ENCODE peak calls at places on chromosomes 5 and 9, in five cellular contexts. One of them, this sample, is unnamed.

GRCh38 chr9:120901704-120902103 is 24.7 kb upstream of the PHF19 start:
- DNase-seq in lower leg skin: no peak
- DNase-seq in Caco-2: no peak
- DNase-seq in A549: no peak
- DNase-seq in AG04449: no peak
- DNase-seq in this sample: no peak

GRCh38 chr9:113577525-113578261 is 114.2 kb downstream of the RGS3 start:
- DNase-seq in lower leg skin: no peak
- DNase-seq in Caco-2: no peak
- DNase-seq in A549: no peak
- DNase-seq in AG04449: no peak
- DNase-seq in this sample: no peak

GRCh38 chr5:61732376-61732775 is 400.3 kb downstream of the ZSWIM6 start:
- DNase-seq in lower leg skin: no peak
- DNase-seq in Caco-2: no peak
- DNase-seq in A549: no peak
- DNase-seq in AG04449: no peak
- DNase-seq in this sample: no peak

GRCh38 chr9:124291801-124292396 is 34.1 kb downstream of the NEK6 start:
- DNase-seq in lower leg skin: no peak
- DNase-seq in Caco-2: no peak
- DNase-seq in A549: no peak
- DNase-seq in AG04449: no peak
- DNase-seq in this sample: no peak

GRCh38 chr5:140084466-140084865 is 29.4 kb upstream of the PURA start:
- DNase-seq in lower leg skin: no peak
- DNase-seq in Caco-2: no peak
- DNase-seq in A549: no peak
- DNase-seq in AG04449: no peak
- DNase-seq in this sample: no peak

GRCh38 chr5:79448336-79448735 is 65.6 kb downstream of the HOMER1 start:
- DNase-seq in lower leg skin: no peak
- DNase-seq in Caco-2: no peak
- DNase-seq in A549: no peak
- DNase-seq in AG04449: peak; percentile 29
- DNase-seq in this sample: no peak

GRCh38 chr9:123925161-123925560 is 4.8 kb downstream of the DENND1A start:
- DNase-seq in lower leg skin: no peak
- DNase-seq in Caco-2: no peak
- DNase-seq in A549: no peak
- DNase-seq in AG04449: no peak
- DNase-seq in this sample: no peak

GRCh38 chr5:9173281-9174048 is 372.4 kb downstream of the SEMA5A start:
- DNase-seq in lower leg skin: no peak
- DNase-seq in Caco-2: no peak
- DNase-seq in A549: no peak
- DNase-seq in AG04449: peak; percentile 87
- DNase-seq in this sample: no peak

GRCh38 chr9:129989740-129990139 is 53.2 kb downstream of the FNBP1 start:
- DNase-seq in lower leg skin: no peak
- DNase-seq in Caco-2: no peak
- DNase-seq in A549: peak; percentile 18
- DNase-seq in AG04449: no peak
- DNase-seq in this sample: no peak

GRCh38 chr5:176748967-176749935 is 61.1 kb upstream of the UNC5A start:
- DNase-seq in lower leg skin: no peak
- DNase-seq in Caco-2: no peak
- DNase-seq in A549: no peak
- DNase-seq in AG04449: no peak
- DNase-seq in this sample: no peak

GRCh38 chr5:143066556-143067281 is 296.5 kb downstream of the ARHGAP26 start:
- DNase-seq in lower leg skin: no peak
- DNase-seq in Caco-2: no peak
- DNase-seq in A549: peak; percentile 37
- DNase-seq in AG04449: no peak
- DNase-seq in this sample: no peak

GRCh38 chr5:157309796-157310195 is 43.9 kb downstream of the CYFIP2 start:
- DNase-seq in lower leg skin: no peak
- DNase-seq in Caco-2: no peak
- DNase-seq in A549: no peak
- DNase-seq in AG04449: no peak
- DNase-seq in this sample: no peak

GRCh38 chr9:69380811-69381210 is 55.8 kb downstream of the ENTREP1 start:
- DNase-seq in lower leg skin: no peak
- DNase-seq in Caco-2: no peak
- DNase-seq in A549: no peak
- DNase-seq in AG04449: peak; percentile 16
- DNase-seq in this sample: no peak

GRCh38 chr9:694499-695154 is 146.9 kb upstream of the DMRT1 start:
- DNase-seq in lower leg skin: no peak
- DNase-seq in Caco-2: no peak
- DNase-seq in A549: peak; percentile 72
- DNase-seq in AG04449: peak; percentile 69
- DNase-seq in this sample: no peak

GRCh38 chr5:116572375-116573278 is 2.0 kb downstream of the SEMA6A start:
- DNase-seq in lower leg skin: no peak
- DNase-seq in Caco-2: peak; percentile 63
- DNase-seq in A549: peak; percentile 5
- DNase-seq in AG04449: no peak
- DNase-seq in this sample: no peak

GRCh38 chr5:56414056-56414455 is 180.9 kb upstream of the ANKRD55 start:
- DNase-seq in lower leg skin: no peak
- DNase-seq in Caco-2: no peak
- DNase-seq in A549: no peak
- DNase-seq in AG04449: no peak
- DNase-seq in this sample: no peak

GRCh38 chr5:124234022-124234899 is 512.2 kb downstream of the ZNF608 start:
- DNase-seq in lower leg skin: no peak
- DNase-seq in Caco-2: no peak
- DNase-seq in A549: no peak
- DNase-seq in AG04449: no peak
- DNase-seq in this sample: no peak

GRCh38 chr5:135245521-135246499 is 153.2 kb downstream of the MACROH2A1 start:
- DNase-seq in lower leg skin: peak; percentile 15
- DNase-seq in Caco-2: no peak
- DNase-seq in A549: peak; percentile 46
- DNase-seq in AG04449: no peak
- DNase-seq in this sample: no peak

GRCh38 chr9:90459321-90459720 is 183.3 kb downstream of the DIRAS2 start:
- DNase-seq in lower leg skin: no peak
- DNase-seq in Caco-2: no peak
- DNase-seq in A549: no peak
- DNase-seq in AG04449: no peak
- DNase-seq in this sample: no peak

GRCh38 chr5:74409166-74409706 is 231.3 kb downstream of the ENC1 start:
- DNase-seq in lower leg skin: no peak
- DNase-seq in Caco-2: no peak
- DNase-seq in A549: no peak
- DNase-seq in AG04449: no peak
- DNase-seq in this sample: no peak

GRCh38 chr5:107806705-107807104 is 136.0 kb upstream of the EFNA5 start:
- DNase-seq in lower leg skin: no peak
- DNase-seq in Caco-2: no peak
- DNase-seq in A549: peak; percentile 48
- DNase-seq in AG04449: no peak
- DNase-seq in this sample: no peak

GRCh38 chr9:211557-211956 is 3.1 kb upstream of the DOCK8 start:
- DNase-seq in lower leg skin: no peak
- DNase-seq in Caco-2: no peak
- DNase-seq in A549: no peak
- DNase-seq in AG04449: no peak
- DNase-seq in this sample: no peak

GRCh38 chr9:121671612-121672155 is 20.2 kb downstream of the DAB2IP start:
- DNase-seq in lower leg skin: no peak
- DNase-seq in Caco-2: no peak
- DNase-seq in A549: no peak
- DNase-seq in AG04449: no peak
- DNase-seq in this sample: no peak

GRCh38 chr9:76373173-76373771 is 21.0 kb downstream of the RFK start:
- DNase-seq in lower leg skin: peak; percentile 39
- DNase-seq in Caco-2: peak; percentile 53
- DNase-seq in A549: peak; percentile 93
- DNase-seq in AG04449: no peak
- DNase-seq in this sample: peak; percentile 59

GRCh38 chr5:141872496-141873356 is 5.5 kb downstream of the PCDH1 start:
- DNase-seq in lower leg skin: no peak
- DNase-seq in Caco-2: no peak
- DNase-seq in A549: no peak
- DNase-seq in AG04449: no peak
- DNase-seq in this sample: no peak

GRCh38 chr9:89603629-89604462 is 966 bp upstream of the GADD45G start:
- DNase-seq in lower leg skin: peak; percentile 45
- DNase-seq in Caco-2: peak; percentile 78
- DNase-seq in A549: peak; percentile 72
- DNase-seq in AG04449: no peak
- DNase-seq in this sample: no peak

GRCh38 chr9:69798737-69799136 is 21.9 kb upstream of the CFAP95 start:
- DNase-seq in lower leg skin: no peak
- DNase-seq in Caco-2: no peak
- DNase-seq in A549: no peak
- DNase-seq in AG04449: no peak
- DNase-seq in this sample: no peak

GRCh38 chr5:77230727-77231469 is 20.4 kb downstream of the PDE8B start:
- DNase-seq in lower leg skin: no peak
- DNase-seq in Caco-2: no peak
- DNase-seq in A549: peak; percentile 39
- DNase-seq in AG04449: no peak
- DNase-seq in this sample: no peak

GRCh38 chr5:120091376-120091948 is 372.6 kb upstream of the PRR16 start:
- DNase-seq in lower leg skin: no peak
- DNase-seq in Caco-2: no peak
- DNase-seq in A549: no peak
- DNase-seq in AG04449: no peak
- DNase-seq in this sample: no peak

GRCh38 chr5:120093178-120093577 is 370.9 kb upstream of the PRR16 start:
- DNase-seq in lower leg skin: no peak
- DNase-seq in Caco-2: no peak
- DNase-seq in A549: no peak
- DNase-seq in AG04449: no peak
- DNase-seq in this sample: no peak

GRCh38 chr5:120098902-120099301 is 365.2 kb upstream of the PRR16 start:
- DNase-seq in lower leg skin: no peak
- DNase-seq in Caco-2: no peak
- DNase-seq in A549: no peak
- DNase-seq in AG04449: no peak
- DNase-seq in this sample: no peak

GRCh38 chr5:120092649-120093048 is 371.5 kb upstream of the PRR16 start:
- DNase-seq in lower leg skin: no peak
- DNase-seq in Caco-2: no peak
- DNase-seq in A549: no peak
- DNase-seq in AG04449: no peak
- DNase-seq in this sample: no peak

DNA sequence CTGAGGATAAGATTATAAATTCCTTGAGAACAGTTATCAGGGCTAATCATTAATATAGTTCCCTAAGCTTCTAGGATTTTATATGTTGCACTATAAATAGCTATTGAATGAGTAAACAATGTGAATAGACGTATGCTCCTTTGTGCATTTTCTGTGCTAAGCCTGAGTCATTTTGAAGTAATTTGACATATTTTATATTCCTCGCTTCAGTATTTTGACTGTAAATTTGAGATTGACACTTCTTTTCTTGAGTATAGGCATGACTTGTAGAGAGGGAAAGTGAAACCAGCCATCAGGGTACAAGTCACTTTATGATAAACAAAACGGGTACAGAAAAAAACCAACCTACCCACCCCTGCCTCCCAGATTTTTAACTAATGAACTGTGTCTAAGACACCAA is 367.7 kb upstream of the PRR16 start:
- DNase-seq in lower leg skin: no peak
- DNase-seq in Caco-2: no peak
- DNase-seq in A549: peak; percentile 23
- DNase-seq in AG04449: no peak
- DNase-seq in this sample: no peak
- H3K4me3 ChIP-seq in lower leg skin: no peak overlapping the region
- H3K4me3 ChIP-seq in Caco-2: no peak overlapping the region
- H3K4me3 ChIP-seq in A549: no peak overlapping the region
- H3K4me3 ChIP-seq in AG04449: no peak overlapping the region
- H3K4me3 ChIP-seq in this sample: no peak overlapping the region

GRCh38 chr5:151427258-151427657 is 20.1 kb upstream of the SLC36A1 start:
- DNase-seq in lower leg skin: no peak
- DNase-seq in Caco-2: no peak
- DNase-seq in A549: no peak
- DNase-seq in AG04449: no peak
- DNase-seq in this sample: no peak
- TF ChIP-seq CTCF in lower leg skin: no peak
- TF ChIP-seq CTCF in Caco-2: peak; percentile 41
- TF ChIP-seq CTCF in A549: no peak
- TF ChIP-seq CTCF in AG04449: no peak
- TF ChIP-seq CTCF in this sample: no peak

GRCh38 chr9:21576331-21577189 is 94.4 kb upstream of the IFNE start:
- DNase-seq in lower leg skin: no peak
- DNase-seq in Caco-2: peak; percentile 34
- DNase-seq in A549: peak; percentile 80
- DNase-seq in AG04449: peak; percentile 82
- DNase-seq in this sample: peak; percentile 38
- H3K4me3 ChIP-seq in lower leg skin: no peak overlapping the region
- H3K4me3 ChIP-seq in Caco-2: no peak overlapping the region
- H3K4me3 ChIP-seq in A549: peak overlapping the region; percentile 25
- H3K4me3 ChIP-seq in AG04449: peak overlapping the region; percentile 47
- H3K4me3 ChIP-seq in this sample: peak overlapping the region; percentile 21

GRCh38 chr5:174481737-174482136 is 242.6 kb upstream of the MSX2 start:
- DNase-seq in lower leg skin: no peak
- DNase-seq in Caco-2: no peak
- DNase-seq in A549: no peak
- DNase-seq in AG04449: no peak
- DNase-seq in this sample: no peak
- TF ChIP-seq CTCF in lower leg skin: no peak
- TF ChIP-seq CTCF in Caco-2: no peak
- TF ChIP-seq CTCF in A549: no peak
- TF ChIP-seq CTCF in AG04449: no peak
- TF ChIP-seq CTCF in this sample: no peak

GRCh38 chr9:137455361-137455991 is 3.7 kb downstream of the NSMF start:
- DNase-seq in lower leg skin: no peak
- DNase-seq in Caco-2: no peak
- DNase-seq in A549: no peak
- DNase-seq in AG04449: no peak
- DNase-seq in this sample: no peak

GRCh38 chr9:137454506-137455360 is 4.4 kb downstream of the NSMF start:
- DNase-seq in lower leg skin: no peak
- DNase-seq in Caco-2: no peak
- DNase-seq in A549: no peak
- DNase-seq in AG04449: no peak
- DNase-seq in this sample: no peak

GRCh38 chr9:137452761-137453642 is 6.1 kb downstream of the NSMF start:
- DNase-seq in lower leg skin: no peak
- DNase-seq in Caco-2: no peak
- DNase-seq in A549: no peak
- DNase-seq in AG04449: no peak
- DNase-seq in this sample: no peak

GRCh38 chr9:137453643-137454081 is 5.5 kb downstream of the NSMF start:
- DNase-seq in lower leg skin: peak; percentile 81
- DNase-seq in Caco-2: peak; percentile 51
- DNase-seq in A549: peak; percentile 57
- DNase-seq in AG04449: no peak
- DNase-seq in this sample: no peak

GRCh38 chr9:137454145-137454505 is 5.0 kb downstream of the NSMF start:
- DNase-seq in lower leg skin: peak; percentile 75
- DNase-seq in Caco-2: no peak
- DNase-seq in A549: no peak
- DNase-seq in AG04449: no peak
- DNase-seq in this sample: no peak
- H3K4me3 ChIP-seq in lower leg skin: peak overlapping the region; percentile 26
- H3K4me3 ChIP-seq in Caco-2: no peak overlapping the region
- H3K4me3 ChIP-seq in A549: no peak overlapping the region
- H3K4me3 ChIP-seq in AG04449: no peak overlapping the region
- H3K4me3 ChIP-seq in this sample: no peak overlapping the region

GRCh38 chr5:34523382-34523716 is 132.8 kb upstream of the RAI14 start:
- DNase-seq in lower leg skin: no peak
- DNase-seq in Caco-2: no peak
- DNase-seq in A549: no peak
- DNase-seq in AG04449: no peak
- DNase-seq in this sample: no peak
- TF ChIP-seq CTCF in lower leg skin: no peak
- TF ChIP-seq CTCF in Caco-2: no peak
- TF ChIP-seq CTCF in A549: no peak
- TF ChIP-seq CTCF in AG04449: no peak
- TF ChIP-seq CTCF in this sample: no peak

This sample was measured in HFF-Myc.